ENCODE peak calls at places on chromosomes 16 and 17, in nine cellular contexts. F is colonic mucosa; K is CD8-positive, alpha-beta memory T cell; M is OCI-LY7; W is left ventricle myocardium inferior; E is CD4-positive, CD25-positive, alpha-beta regulatory T cell; B is left lung; Z is prostate gland; J is heart left ventricle. O is an unnamed sample. For H3K36me3 and H3K4me1, the result is how much of the 10 kb centered on the place peaks cover.

GRCh38 chr16:67441289-67441753 is 10.4 kb downstream of the HSD11B2 start:
- DNase-seq in F (peak), Z (peak), E (no peak), J (peak), M (no peak), B (peak), K (no peak), W (peak), O (no peak)

GRCh38 chr17:70217571-70217970 is 48.2 kb downstream of the KCNJ2 start:
- DNase-seq in F (no peak), W (no peak), M (no peak), B (no peak), Z (no peak), K (no peak), J (no peak), E (no peak), O (no peak)

GRCh38 chr17:64728041-64728695 is 66.1 kb upstream of the SMURF2 start:
- DNase-seq in E (no peak), Z (no peak), M (no peak), F (no peak), W (no peak), B (no peak), K (no peak), J (no peak), O (no peak)

GRCh38 chr17:42883802-42884553 is 16.6 kb upstream of the G6PC1 start:
- DNase-seq in B (no peak), J (no peak), E (no peak), M (no peak), F (no peak), W (no peak), Z (no peak), K (no peak), O (no peak)

GRCh38 chr17:6521636-6522035 is 34.7 kb downstream of the PITPNM3 start:
- DNase-seq in F (no peak), Z (no peak), M (no peak), J (no peak), B (no peak), W (no peak), K (no peak), E (no peak), O (no peak)

GRCh38 chr17:39687546-39688474 is at the start of gene PGAP3:
- DNase-seq in Z (peak), J (peak), B (peak), E (peak), F (peak), M (peak), W (peak), K (peak), O (peak)

GRCh38 chr16:7037491-7037890 is 295.2 kb upstream of the RBFOX1 start:
- DNase-seq in K (no peak), Z (no peak), J (no peak), E (no peak), F (no peak), W (no peak), B (no peak), M (no peak), O (no peak)

GRCh38 chr17:45128989-45129388 is 3.3 kb downstream of the PLCD3 start:
- DNase-seq in J (no peak), K (no peak), M (no peak), W (no peak), Z (no peak), E (no peak), B (no peak), F (no peak), O (no peak)

GRCh38 chr17:43906951-43907424 is 348 bp downstream of the MPP2 start:
- DNase-seq in W (no peak), M (no peak), F (no peak), E (no peak), B (no peak), Z (no peak), J (no peak), K (no peak), O (peak)

GRCh38 chr16:5634781-5635180 is 537.2 kb upstream of the EEF2KMT start:
- DNase-seq in K (no peak), F (no peak), J (no peak), Z (no peak), B (no peak), M (no peak), W (no peak), E (no peak), O (no peak)

GRCh38 chr17:49548051-49548505 is 27.6 kb upstream of the NXPH3 start:
- DNase-seq in F (no peak), W (peak), E (no peak), M (no peak), Z (no peak), K (no peak), J (no peak), B (no peak), O (no peak)

GRCh38 chr16:4172070-4172469 is 55.8 kb upstream of the ADCY9 start:
- DNase-seq in Z (no peak), F (no peak), W (no peak), K (no peak), B (no peak), J (no peak), E (no peak), M (no peak), O (no peak)

GRCh38 chr17:61065263-61065773 is 334.3 kb upstream of the TBX2 start:
- DNase-seq in E (no peak), F (no peak), B (no peak), W (no peak), M (no peak), J (no peak), Z (no peak), K (no peak), O (no peak)

GRCh38 chr17:17167356-17167755 is 38.8 kb downstream of the PLD6 start:
- DNase-seq in Z (no peak), W (no peak), B (no peak), K (no peak), M (no peak), F (no peak), E (no peak), J (no peak), O (no peak)
- H3K36me3 ChIP-seq in Z (under half), W (half or more), B (half or more), K (under half), M (under half), F (under half), E (half or more), J (under half), O (under half)

DNA sequence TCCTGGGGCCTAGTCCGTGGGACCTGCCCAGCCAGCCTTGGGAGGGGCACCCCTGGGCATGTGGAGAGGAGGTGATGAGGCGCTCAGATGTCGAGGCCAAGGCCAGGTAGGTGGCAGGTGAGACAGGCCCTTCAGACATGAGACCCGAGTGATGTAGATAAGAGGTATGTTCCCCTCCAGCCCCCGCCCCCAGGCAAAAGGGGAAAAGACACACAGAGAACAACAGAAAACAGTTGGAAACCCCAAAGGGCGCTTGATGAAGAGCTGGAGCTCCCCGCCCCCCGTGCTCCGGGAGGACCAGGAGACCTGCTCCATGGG is 95.4 kb upstream of the CBX4 start:
- DNase-seq in J (no peak), W (no peak), B (no peak), K (no peak), M (no peak), E (no peak), F (no peak), Z (no peak), O (no peak)
- H3K4me3 ChIP-seq in J (no peak), W (no peak), B (no peak), K (no peak), M (no peak), E (no peak), F (no peak), Z (no peak), O (no peak)

DNA sequence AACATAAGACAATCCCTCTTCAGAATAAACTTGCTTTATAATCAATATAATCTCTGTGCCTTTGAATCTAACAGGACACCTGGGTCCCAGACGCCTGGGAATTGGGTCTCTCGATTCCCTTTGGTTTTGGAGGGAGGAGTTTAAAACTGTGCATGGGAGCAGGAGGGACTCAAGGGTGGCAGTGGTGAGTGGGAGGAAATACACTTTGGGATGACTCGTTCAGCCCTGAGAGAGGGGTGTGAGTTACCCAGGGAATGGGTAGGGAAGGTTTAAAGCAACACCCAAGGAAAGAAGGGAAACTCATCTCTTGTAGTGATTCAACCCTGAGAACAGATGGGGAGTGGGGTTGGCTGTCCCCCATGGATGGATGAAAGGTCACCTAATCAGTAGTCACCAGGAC is 1.6 kb downstream of the RANGRF start:
- DNase-seq in W (no peak), B (no peak), M (no peak), K (no peak), F (no peak), Z (no peak), E (no peak), J (no peak), O (no peak)
- H3K4me1 ChIP-seq in W (under half), B (half or more), M (half or more), K (under half), F (under half), Z (under half), E (under half), J (under half), O (under half)

DNA sequence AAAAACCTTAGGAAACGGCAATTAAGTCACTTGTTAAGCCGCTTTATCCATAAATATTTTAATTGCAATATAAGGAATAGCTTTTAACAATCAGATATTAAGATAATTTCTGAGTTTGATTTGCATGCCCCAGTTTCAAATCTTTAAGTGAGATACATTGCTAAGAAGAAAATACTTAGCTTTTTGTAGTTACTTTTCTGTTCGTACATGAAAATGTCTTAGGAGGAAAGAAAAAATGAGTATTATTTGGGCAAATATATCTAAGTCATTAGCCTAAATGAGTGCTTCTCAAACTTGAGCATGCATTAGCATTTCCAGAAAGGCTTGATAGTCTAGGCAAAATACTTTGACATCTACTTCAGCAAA is 6.4 kb downstream of the ZNF207 start:
- DNase-seq in K (no peak), B (no peak), F (no peak), W (no peak), Z (no peak), E (no peak), M (no peak), J (no peak), O (no peak)
- H3K36me3 ChIP-seq in K (under half), B (half or more), F (under half), W (half or more), Z (under half), E (half or more), M (half or more), J (under half), O (under half)

DNA sequence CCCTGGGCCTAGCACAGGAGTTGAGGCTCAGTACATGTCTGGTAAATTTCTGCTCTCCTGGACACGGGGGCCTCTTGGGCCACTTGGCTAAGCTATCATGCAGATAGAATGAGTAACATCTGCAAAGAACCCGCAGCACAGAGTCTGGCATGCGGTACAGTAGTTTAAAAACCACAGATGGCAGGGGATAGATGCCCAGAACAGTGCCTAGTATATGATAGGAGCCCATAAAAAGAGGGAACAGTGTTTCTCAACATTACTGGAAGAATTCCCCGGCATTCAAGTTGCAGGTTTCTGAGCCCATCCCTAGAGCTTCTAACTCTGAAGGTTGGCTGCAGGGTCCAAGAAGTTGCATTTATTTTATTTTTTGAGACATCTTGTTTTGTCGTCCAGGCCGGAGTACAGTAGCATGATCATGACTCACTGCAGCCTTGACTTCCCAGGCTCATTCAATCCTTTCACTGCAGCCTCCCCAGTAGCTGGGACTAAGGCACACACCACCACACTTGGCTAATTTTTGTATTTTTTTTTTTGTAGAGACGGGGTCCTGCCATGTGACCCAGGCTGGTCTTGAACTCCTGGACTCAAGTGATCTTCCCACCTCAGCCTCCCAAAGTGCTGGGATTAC is 5.8 kb downstream of the CDIPT start:
- DNase-seq in E (no peak), F (no peak), K (no peak), B (no peak), M (no peak), Z (no peak), J (no peak), W (no peak), O (no peak)
- H3K4me3 ChIP-seq in E (no peak), F (no peak), K (no peak), B (no peak), M (no peak), Z (no peak), J (no peak), W (no peak), O (no peak)

GRCh38 chr16:89422527-89422904 is 67.8 kb downstream of the ANKRD11 start:
- DNase-seq in W (no peak), K (no peak), E (no peak), Z (no peak), M (no peak), F (no peak), B (no peak), J (no peak), O (no peak)
- H3K4me1 ChIP-seq in W (half or more), K (half or more), E (half or more), Z (under half), M (under half), F (under half), B (half or more), J (half or more), O (half or more)

GRCh38 chr16:2229091-2229490 is 5.7 kb downstream of the E4F1 start:
- DNase-seq in W (no peak), J (no peak), B (no peak), M (no peak), E (no peak), Z (no peak), K (no peak), F (no peak), O (no peak)

GRCh38 chr16:2226245-2226793 is 2.9 kb downstream of the E4F1 start:
- DNase-seq in Z (no peak), W (no peak), F (no peak), J (no peak), K (no peak), E (no peak), M (no peak), B (no peak), O (no peak)

GRCh38 chr16:2226918-2227317 is 3.5 kb downstream of the E4F1 start:
- DNase-seq in E (no peak), J (no peak), B (no peak), Z (no peak), M (no peak), F (no peak), W (no peak), K (no peak), O (no peak)

GRCh38 chr16:2229602-2230250 is 6.3 kb downstream of the E4F1 start:
- DNase-seq in Z (no peak), B (no peak), K (no peak), W (no peak), F (no peak), E (no peak), J (no peak), M (no peak), O (no peak)

DNA sequence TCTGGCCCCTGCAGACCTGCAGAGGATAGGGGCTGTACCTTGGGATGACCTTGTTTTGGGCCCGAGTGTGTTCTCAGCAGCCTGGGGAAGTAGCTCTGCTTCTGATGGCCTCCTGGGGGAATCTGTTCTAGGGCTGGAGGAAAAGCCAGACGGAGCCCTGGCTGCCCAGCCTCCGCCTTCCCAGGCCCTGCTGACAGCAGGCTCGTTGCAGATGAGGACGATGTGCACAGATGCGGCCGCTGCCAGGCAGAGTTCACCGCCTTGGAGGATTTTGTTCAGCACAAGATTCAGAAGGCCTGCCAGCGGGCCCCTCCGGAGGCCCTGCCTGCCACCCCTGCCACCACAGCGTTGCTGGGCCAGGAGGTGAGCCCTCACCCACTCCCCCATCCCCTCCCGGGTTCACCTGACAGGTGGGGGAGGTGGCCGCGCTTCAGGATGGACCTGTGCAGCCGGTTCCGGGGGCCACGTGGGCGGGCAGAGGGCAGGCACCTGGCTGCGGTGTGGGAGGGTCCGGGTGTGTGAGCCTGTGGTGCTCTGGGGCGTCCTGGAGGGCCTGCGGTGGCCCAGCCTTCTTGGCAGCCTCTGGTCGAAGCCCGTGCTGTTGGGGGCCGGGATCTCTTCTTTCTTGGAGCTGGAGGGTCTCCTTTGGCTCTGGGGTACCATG is 4.9 kb downstream of the E4F1 start:
- DNase-seq in W (no peak), M (no peak), Z (no peak), B (no peak), F (no peak), E (no peak), K (no peak), J (no peak), O (no peak)
- H3K36me3 ChIP-seq in W (half or more), M (under half), Z (under half), B (half or more), F (under half), E (half or more), K (under half), J (under half), O (under half)

GRCh38 chr17:33751702-33752065 is 458.6 kb upstream of the ASIC2 start:
- DNase-seq in M (no peak), W (no peak), F (no peak), Z (no peak), E (no peak), J (no peak), B (no peak), K (no peak), O (no peak)
- H3K4me3 ChIP-seq in M (peak), W (peak), F (no peak), Z (no peak), E (peak), J (no peak), B (no peak), K (no peak), O (no peak)

O was measured in naive thymus-derived CD4-positive, alpha-beta T cell.